ENCODE peak calls at places on chromosome 13, in five cellular contexts. U is AG04450, S is gastrocnemius medialis, W is WTC11, I is cardiac fibroblast. J is an unnamed sample.

GRCh38 chr13:109673477-109673876 is 112.9 kb downstream of the IRS2 start:
- DNase-seq in S (no peak), U (no peak), I (peak), W (no peak), J (no peak)

GRCh38 chr13:84999252-84999651 is 800.0 kb downstream of the SLITRK6 start:
- DNase-seq in W (no peak), U (no peak), S (no peak), I (no peak), J (no peak)

GRCh38 chr13:41827507-41828213 is 133.2 kb downstream of the VWA8 start:
- DNase-seq in U (peak), W (no peak), S (peak), I (peak), J (peak)

GRCh38 chr13:64900039-64900438 is 2330.1 kb downstream of the PCDH9 start:
- DNase-seq in S (no peak), I (no peak), W (no peak), U (no peak), J (no peak)

GRCh38 chr13:48505597-48506091 is 27.2 kb downstream of the RCBTB2 start:
- DNase-seq in S (peak), I (peak), U (peak), W (no peak), J (no peak)

GRCh38 chr13:109655206-109655600 is 131.2 kb downstream of the IRS2 start:
- DNase-seq in S (no peak), I (peak), U (no peak), W (no peak), J (no peak)

GRCh38 chr13:113049521-113049941 is 56.1 kb upstream of the F7 start:
- DNase-seq in S (no peak), I (no peak), U (no peak), W (no peak), J (no peak)

GRCh38 chr13:75704194-75704941 is 68.2 kb downstream of the LMO7 start:
- DNase-seq in U (peak), I (peak), W (no peak), S (no peak), J (peak)

GRCh38 chr13:45537506-45537905 is 72.8 kb downstream of the COG3 start:
- DNase-seq in U (peak), I (peak), W (no peak), S (no peak), J (no peak)

GRCh38 chr13:21342699-21343442 is 116.2 kb downstream of the ZDHHC20 start:
- DNase-seq in W (no peak), S (no peak), I (no peak), U (no peak), J (no peak)

GRCh38 chr13:33069365-33069764 is 53.1 kb downstream of the KL start:
- DNase-seq in S (no peak), I (peak), W (no peak), U (no peak), J (peak)
- TF ChIP-seq CTCF in S (peak), I (peak), W (peak), U (no peak), J (no peak)

GRCh38 chr13:26660185-26660584 is 100.4 kb downstream of the GPR12 start:
- DNase-seq in U (no peak), I (no peak), S (no peak), W (no peak), J (no peak)

GRCh38 chr13:26658491-26658890 is 101.0 kb downstream of the WASF3 start:
- DNase-seq in I (no peak), W (no peak), S (no peak), U (no peak), J (no peak)

GRCh38 chr13:26658972-26659371 is 101.5 kb downstream of the WASF3 start:
- DNase-seq in W (no peak), I (no peak), U (no peak), S (no peak), J (no peak)

GRCh38 chr13:26653842-26654241 is 96.4 kb downstream of the WASF3 start:
- DNase-seq in S (no peak), U (no peak), I (no peak), W (no peak), J (no peak)

DNA sequence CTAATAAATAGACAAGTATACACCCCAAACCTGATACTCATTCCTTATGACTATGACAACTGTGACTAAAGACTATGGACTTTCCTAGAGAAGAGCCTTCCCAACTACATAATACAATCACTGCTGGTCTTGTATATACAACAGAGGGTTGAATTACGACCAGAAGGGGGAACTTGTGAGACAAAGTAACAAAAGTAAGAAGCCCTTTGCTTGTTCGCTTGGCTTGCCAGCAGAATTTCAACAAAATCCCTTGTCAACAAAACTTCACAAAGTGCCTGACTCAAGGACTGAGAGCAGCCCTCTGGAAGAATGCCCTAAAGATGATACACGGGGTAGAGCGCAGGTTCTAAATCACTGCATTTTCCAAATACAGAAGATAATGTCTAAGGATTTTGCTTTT is 99.4 kb downstream of the WASF3 start:
- DNase-seq in S (no peak), I (peak), U (peak), W (no peak), J (peak)
- TF ChIP-seq CTCF in S (no peak), I (no peak), U (peak), W (no peak), J (no peak)

DNA sequence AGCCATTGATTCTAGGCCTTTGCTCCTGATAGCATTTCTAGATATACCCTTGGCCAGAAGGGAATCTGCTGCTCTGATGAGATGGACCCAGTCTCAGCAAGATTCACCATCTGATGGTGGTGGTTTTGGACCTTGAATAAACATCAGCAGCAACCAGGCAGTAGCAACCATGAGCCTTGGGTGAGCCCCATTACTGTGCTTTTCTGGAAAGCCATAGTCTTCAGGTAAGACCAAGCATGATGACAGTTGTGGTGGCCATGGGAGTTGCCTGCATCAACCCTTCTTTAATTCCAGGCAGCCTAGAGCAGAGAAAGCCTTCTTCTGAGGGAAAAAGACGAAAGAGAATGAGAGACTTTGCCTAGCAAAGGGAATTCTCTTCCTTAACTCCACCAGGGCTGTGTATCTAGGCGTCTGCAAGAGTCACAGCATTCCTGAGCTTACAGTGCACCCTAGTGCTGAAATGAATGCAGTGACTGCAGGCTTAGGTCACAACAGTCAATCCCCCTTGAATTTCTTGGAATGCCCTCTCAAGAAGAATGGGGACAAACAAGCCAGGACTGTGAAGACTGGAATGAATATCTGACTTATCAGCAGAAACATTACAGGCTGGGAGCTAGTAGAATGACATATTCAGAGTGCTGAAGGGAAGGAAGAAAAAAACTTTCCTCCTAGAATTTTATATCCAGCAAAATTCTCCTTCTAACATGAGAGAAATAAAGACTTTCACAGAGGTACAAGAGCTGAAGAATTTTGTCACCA is 942.4 kb upstream of the PCDH20 start:
- DNase-seq in I (peak), S (no peak), U (peak), W (peak), J (peak)
- TF ChIP-seq CTCF in I (peak), S (no peak), U (peak), W (peak), J (peak)

DNA sequence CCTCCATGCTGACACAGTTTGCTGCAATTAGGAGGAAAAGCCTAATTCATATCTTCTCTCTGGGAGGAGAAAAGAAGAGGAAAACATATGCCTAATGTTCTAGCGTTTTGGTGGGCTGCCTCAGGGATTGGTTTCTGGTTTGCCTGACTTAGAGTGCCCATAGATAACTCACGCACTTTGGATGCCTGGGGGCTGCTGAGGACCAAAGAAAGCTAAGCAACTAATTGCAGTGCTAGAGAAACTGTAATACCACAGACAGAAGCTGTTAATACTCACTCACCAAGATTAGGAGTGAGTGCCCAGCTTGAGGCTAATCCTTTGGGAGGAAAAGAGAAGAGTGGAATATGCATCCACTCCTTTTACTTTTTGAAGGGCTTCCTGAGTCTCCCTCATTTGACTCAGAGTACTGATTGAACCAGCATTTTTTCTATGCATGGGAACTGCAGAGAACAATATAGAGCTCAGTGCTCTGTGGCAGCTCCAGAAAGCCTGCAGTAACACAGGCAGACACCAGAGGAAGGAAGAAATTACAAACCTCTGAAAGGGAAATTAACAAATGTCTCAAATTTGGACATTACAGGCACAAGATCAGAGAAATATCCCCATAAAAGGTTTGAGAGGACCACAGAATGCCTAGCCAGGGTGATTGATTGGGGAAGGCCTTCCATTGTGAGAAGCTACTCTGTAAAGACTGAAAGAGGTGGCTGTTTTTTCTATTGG is 666.4 kb downstream of the OLFM4 start:
- DNase-seq in S (no peak), U (no peak), I (no peak), W (no peak), J (no peak)
- TF ChIP-seq CTCF in S (no peak), U (no peak), I (no peak), W (no peak), J (no peak)